ENCODE peak calls at places on chromosome 10, in six cellular contexts. One of them, this sample, is unnamed.

GRCh38 chr10:91614254-91614624 is 18.6 kb downstream of the PPP1R3C start:
- DNase-seq in SK-N-SH: no peak
- DNase-seq in WTC11: no peak
- DNase-seq in H1: no peak
- DNase-seq in K562: no peak
- DNase-seq in A549: no peak
- DNase-seq in this sample: peak

GRCh38 chr10:69732147-69732825 is 69.4 kb upstream of the COL13A1 start:
- DNase-seq in SK-N-SH: no peak
- DNase-seq in WTC11: no peak
- DNase-seq in H1: no peak
- DNase-seq in K562: no peak
- DNase-seq in A549: no peak
- DNase-seq in this sample: no peak

GRCh38 chr10:73095479-73096021 is 1.1 kb downstream of the P4HA1 start:
- DNase-seq in SK-N-SH: peak
- DNase-seq in WTC11: peak
- DNase-seq in H1: no peak
- DNase-seq in K562: peak
- DNase-seq in A549: peak
- DNase-seq in this sample: peak

GRCh38 chr10:12823361-12823760 is 178.2 kb downstream of the CCDC3 start:
- DNase-seq in SK-N-SH: no peak
- DNase-seq in WTC11: no peak
- DNase-seq in H1: no peak
- DNase-seq in K562: no peak
- DNase-seq in A549: no peak
- DNase-seq in this sample: no peak

GRCh38 chr10:130882911-130883310 is 428.6 kb downstream of the TCERG1L start:
- DNase-seq in SK-N-SH: no peak
- DNase-seq in WTC11: no peak
- DNase-seq in H1: no peak
- DNase-seq in K562: no peak
- DNase-seq in A549: no peak
- DNase-seq in this sample: no peak

GRCh38 chr10:59626523-59626869 is 83.2 kb downstream of the SLC16A9 start:
- DNase-seq in SK-N-SH: no peak
- DNase-seq in WTC11: no peak
- DNase-seq in H1: no peak
- DNase-seq in K562: no peak
- DNase-seq in A549: no peak
- DNase-seq in this sample: no peak

GRCh38 chr10:34477229-34477628 is 337.9 kb downstream of the PARD3 start:
- DNase-seq in SK-N-SH: no peak
- DNase-seq in WTC11: no peak
- DNase-seq in H1: no peak
- DNase-seq in K562: no peak
- DNase-seq in A549: no peak
- DNase-seq in this sample: no peak

GRCh38 chr10:88385601-88386203 is 197.4 kb downstream of the RNLS start:
- DNase-seq in SK-N-SH: no peak
- DNase-seq in WTC11: peak
- DNase-seq in H1: no peak
- DNase-seq in K562: no peak
- DNase-seq in A549: peak
- DNase-seq in this sample: no peak

GRCh38 chr10:45058580-45058979 is 57.9 kb downstream of the ZNF22 start:
- DNase-seq in SK-N-SH: no peak
- DNase-seq in WTC11: no peak
- DNase-seq in H1: no peak
- DNase-seq in K562: no peak
- DNase-seq in A549: no peak
- DNase-seq in this sample: no peak

GRCh38 chr10:6840093-6840763 is 260.2 kb upstream of the PRKCQ start:
- DNase-seq in SK-N-SH: no peak
- DNase-seq in WTC11: no peak
- DNase-seq in H1: no peak
- DNase-seq in K562: no peak
- DNase-seq in A549: no peak
- DNase-seq in this sample: no peak

GRCh38 chr10:133618851-133619250 is 7.7 kb downstream of the FRG2B start:
- DNase-seq in SK-N-SH: no peak
- DNase-seq in WTC11: no peak
- DNase-seq in H1: no peak
- DNase-seq in K562: no peak
- DNase-seq in A549: no peak
- DNase-seq in this sample: no peak

GRCh38 chr10:22710139-22710745 is 4.1 kb downstream of the PIP4K2A start:
- DNase-seq in SK-N-SH: no peak
- DNase-seq in WTC11: no peak
- DNase-seq in H1: no peak
- DNase-seq in K562: no peak
- DNase-seq in A549: no peak
- DNase-seq in this sample: no peak

GRCh38 chr10:45181483-45181882 is 133.9 kb downstream of the OR13A1 start:
- DNase-seq in SK-N-SH: no peak
- DNase-seq in WTC11: no peak
- DNase-seq in H1: no peak
- DNase-seq in K562: no peak
- DNase-seq in A549: no peak
- DNase-seq in this sample: peak

GRCh38 chr10:126062132-126063032 is 166.0 kb downstream of the FANK1 start:
- DNase-seq in SK-N-SH: no peak
- DNase-seq in WTC11: no peak
- DNase-seq in H1: no peak
- DNase-seq in K562: peak
- DNase-seq in A549: peak
- DNase-seq in this sample: peak

GRCh38 chr10:133459454-133460207 is 5.9 kb downstream of the SCART1 start:
- DNase-seq in SK-N-SH: no peak
- DNase-seq in WTC11: no peak
- DNase-seq in H1: no peak
- DNase-seq in K562: no peak
- DNase-seq in A549: no peak
- DNase-seq in this sample: no peak

GRCh38 chr10:53664620-53665019 is 892.0 kb upstream of the MBL2 start:
- DNase-seq in SK-N-SH: no peak
- DNase-seq in WTC11: no peak
- DNase-seq in H1: no peak
- DNase-seq in K562: no peak
- DNase-seq in A549: no peak
- DNase-seq in this sample: no peak

GRCh38 chr10:74117738-74118137 is 32.9 kb downstream of the AP3M1 start:
- DNase-seq in SK-N-SH: no peak
- DNase-seq in WTC11: no peak
- DNase-seq in H1: no peak
- DNase-seq in K562: no peak
- DNase-seq in A549: no peak
- DNase-seq in this sample: no peak

GRCh38 chr10:58590152-58590551 is 77.5 kb downstream of the BICC1 start:
- DNase-seq in SK-N-SH: peak
- DNase-seq in WTC11: no peak
- DNase-seq in H1: no peak
- DNase-seq in K562: no peak
- DNase-seq in A549: peak
- DNase-seq in this sample: peak

GRCh38 chr10:74208081-74208480 is 57.1 kb downstream of the ADK start:
- DNase-seq in SK-N-SH: no peak
- DNase-seq in WTC11: peak
- DNase-seq in H1: no peak
- DNase-seq in K562: no peak
- DNase-seq in A549: no peak
- DNase-seq in this sample: no peak

GRCh38 chr10:122465401-122465800 is 4.0 kb downstream of the HTRA1 start:
- DNase-seq in SK-N-SH: no peak
- DNase-seq in WTC11: no peak
- DNase-seq in H1: no peak
- DNase-seq in K562: no peak
- DNase-seq in A549: no peak
- DNase-seq in this sample: no peak

GRCh38 chr10:122463466-122464157 is 2.3 kb downstream of the HTRA1 start:
- DNase-seq in SK-N-SH: no peak
- DNase-seq in WTC11: no peak
- DNase-seq in H1: no peak
- DNase-seq in K562: no peak
- DNase-seq in A549: no peak
- DNase-seq in this sample: no peak

GRCh38 chr10:122464158-122464510 is 2.8 kb downstream of the HTRA1 start:
- DNase-seq in SK-N-SH: no peak
- DNase-seq in WTC11: no peak
- DNase-seq in H1: no peak
- DNase-seq in K562: no peak
- DNase-seq in A549: no peak
- DNase-seq in this sample: no peak

GRCh38 chr10:122462533-122463465 is 1.4 kb downstream of the HTRA1 start:
- DNase-seq in SK-N-SH: peak
- DNase-seq in WTC11: no peak
- DNase-seq in H1: no peak
- DNase-seq in K562: no peak
- DNase-seq in A549: no peak
- DNase-seq in this sample: peak

DNA sequence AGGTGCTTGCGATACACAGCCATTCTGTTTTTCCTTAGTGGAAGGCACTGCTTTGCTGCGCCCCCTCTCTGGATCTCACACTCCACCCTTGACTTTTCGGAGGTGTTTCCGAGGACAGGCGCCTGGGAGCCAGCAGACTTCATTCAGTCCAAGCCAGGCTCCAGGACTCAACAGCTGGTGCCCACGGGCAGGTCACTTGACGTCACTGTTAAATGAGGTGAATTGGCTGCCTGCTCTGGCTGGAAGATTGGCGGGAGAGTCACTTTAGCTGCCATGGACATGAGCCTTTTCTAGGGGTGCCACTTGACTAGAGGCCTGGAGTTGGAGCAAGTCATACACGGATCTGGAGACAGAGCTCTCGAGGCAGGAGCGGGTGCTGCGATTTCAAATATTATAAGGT is 3.2 kb downstream of the HTRA1 start:
- DNase-seq in SK-N-SH: no peak
- DNase-seq in WTC11: no peak
- DNase-seq in H1: no peak
- DNase-seq in K562: no peak
- DNase-seq in A549: no peak
- DNase-seq in this sample: no peak
- TF ChIP-seq USF2 in SK-N-SH: no peak
- TF ChIP-seq USF2 in WTC11: no peak
- TF ChIP-seq USF2 in H1: no peak
- TF ChIP-seq USF2 in K562: no peak
- TF ChIP-seq USF2 in A549: no peak
- TF ChIP-seq USF2 in this sample: no peak

GRCh38 chr10:17984563-17984962 is 32.8 kb downstream of the SLC39A12 start:
- DNase-seq in SK-N-SH: no peak
- DNase-seq in WTC11: no peak
- DNase-seq in H1: no peak
- DNase-seq in K562: no peak
- DNase-seq in A549: no peak
- DNase-seq in this sample: no peak

GRCh38 chr10:17993361-17993760 is 41.6 kb downstream of the SLC39A12 start:
- DNase-seq in SK-N-SH: no peak
- DNase-seq in WTC11: no peak
- DNase-seq in H1: no peak
- DNase-seq in K562: no peak
- DNase-seq in A549: peak
- DNase-seq in this sample: peak

GRCh38 chr10:17992266-17992665 is 40.5 kb downstream of the SLC39A12 start:
- DNase-seq in SK-N-SH: no peak
- DNase-seq in WTC11: no peak
- DNase-seq in H1: no peak
- DNase-seq in K562: no peak
- DNase-seq in A549: no peak
- DNase-seq in this sample: no peak

GRCh38 chr10:17989908-17990767 is 38.4 kb downstream of the SLC39A12 start:
- DNase-seq in SK-N-SH: no peak
- DNase-seq in WTC11: no peak
- DNase-seq in H1: no peak
- DNase-seq in K562: no peak
- DNase-seq in A549: peak
- DNase-seq in this sample: peak
- TF ChIP-seq USF2 in SK-N-SH: no peak
- TF ChIP-seq USF2 in WTC11: no peak
- TF ChIP-seq USF2 in H1: no peak
- TF ChIP-seq USF2 in K562: no peak
- TF ChIP-seq USF2 in A549: no peak
- TF ChIP-seq USF2 in this sample: no peak

GRCh38 chr10:86962981-86963310 is 4.5 kb downstream of the SNCG start:
- DNase-seq in SK-N-SH: no peak
- DNase-seq in WTC11: no peak
- DNase-seq in H1: no peak
- DNase-seq in K562: no peak
- DNase-seq in A549: no peak
- DNase-seq in this sample: no peak

GRCh38 chr10:86960003-86960862 is 1.8 kb downstream of the SNCG start:
- DNase-seq in SK-N-SH: peak
- DNase-seq in WTC11: peak
- DNase-seq in H1: no peak
- DNase-seq in K562: peak
- DNase-seq in A549: peak
- DNase-seq in this sample: peak

GRCh38 chr10:86960863-86961434 is 2.5 kb downstream of the SNCG start:
- DNase-seq in SK-N-SH: no peak
- DNase-seq in WTC11: peak
- DNase-seq in H1: no peak
- DNase-seq in K562: no peak
- DNase-seq in A549: no peak
- DNase-seq in this sample: no peak

GRCh38 chr10:86962136-86962980 is 4.0 kb downstream of the SNCG start:
- DNase-seq in SK-N-SH: no peak
- DNase-seq in WTC11: peak
- DNase-seq in H1: no peak
- DNase-seq in K562: no peak
- DNase-seq in A549: no peak
- DNase-seq in this sample: no peak

DNA sequence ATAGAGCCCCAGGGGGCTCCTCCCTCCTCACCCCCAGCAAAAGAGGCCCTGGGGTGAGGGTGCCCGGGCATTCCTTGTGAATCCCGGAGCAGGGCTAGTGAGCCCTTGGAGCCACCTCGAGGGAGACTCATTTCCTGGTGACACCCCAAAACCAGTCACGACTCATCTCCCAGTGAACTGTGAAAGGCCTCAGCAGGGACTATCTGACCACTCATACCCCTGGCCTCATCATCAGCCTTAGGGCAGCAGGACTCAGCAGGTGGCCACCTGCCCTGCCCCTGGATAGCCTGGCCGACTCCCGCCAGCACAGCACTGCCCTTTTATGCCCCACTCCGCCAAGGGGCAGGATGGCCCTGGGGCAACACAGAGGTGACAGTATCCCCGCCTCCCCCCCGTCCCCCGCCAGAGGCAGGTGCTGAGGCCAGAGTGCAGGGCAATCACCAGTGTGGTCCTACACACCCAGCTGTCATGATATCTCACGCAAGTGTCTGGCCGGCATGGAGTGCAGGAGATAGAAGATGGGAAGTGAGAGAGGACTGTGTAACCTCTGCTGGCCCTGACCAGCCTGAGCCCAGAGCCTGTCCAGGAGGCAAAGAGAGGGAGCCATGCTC is 3.2 kb downstream of the SNCG start:
- DNase-seq in SK-N-SH: no peak
- DNase-seq in WTC11: peak
- DNase-seq in H1: no peak
- DNase-seq in K562: no peak
- DNase-seq in A549: no peak
- DNase-seq in this sample: peak
- TF ChIP-seq USF2 in SK-N-SH: no peak
- TF ChIP-seq USF2 in WTC11: no peak
- TF ChIP-seq USF2 in H1: no peak
- TF ChIP-seq USF2 in K562: no peak
- TF ChIP-seq USF2 in A549: no peak
- TF ChIP-seq USF2 in this sample: no peak

GRCh38 chr10:36494386-36494785 is 631.0 kb upstream of the ANKRD30A start:
- DNase-seq in SK-N-SH: no peak
- DNase-seq in WTC11: no peak
- DNase-seq in H1: no peak
- DNase-seq in K562: no peak
- DNase-seq in A549: peak
- DNase-seq in this sample: peak
- TF ChIP-seq USF2 in SK-N-SH: no peak
- TF ChIP-seq USF2 in WTC11: no peak
- TF ChIP-seq USF2 in H1: no peak
- TF ChIP-seq USF2 in K562: no peak
- TF ChIP-seq USF2 in A549: no peak
- TF ChIP-seq USF2 in this sample: no peak